ENCODE peak calls at places on chromosome 9, in five cellular contexts. R is HT1080, N is A172, G is NCI-H345, M is Right ventricle myocardium superior. K is an unnamed sample.

GRCh38 chr9:92943062-92943616 is 4.2 kb upstream of the FGD3 start:
- DNase-seq in R (no peak), N (no peak), G (no peak), M (no peak), K (no peak)

GRCh38 chr9:38017149-38017884 is 51.7 kb downstream of the SHB start:
- DNase-seq in R (peak; percentile 90), N (peak; percentile 95), G (no peak), M (peak; percentile 77), K (peak; percentile 54)

GRCh38 chr9:93364734-93365426 is 86.6 kb upstream of the FAM120A start:
- DNase-seq in R (no peak), N (no peak), G (no peak), M (no peak), K (no peak)

GRCh38 chr9:116154976-116155699 is 1.5 kb downstream of the PAPPA start:
- DNase-seq in R (peak; percentile 66), N (no peak), G (no peak), M (no peak), K (no peak)

GRCh38 chr9:33189331-33189731 is 22.2 kb upstream of the B4GALT1 start:
- DNase-seq in R (no peak), N (no peak), G (peak; percentile 9), M (no peak), K (no peak)

GRCh38 chr9:97534961-97535594 is 33.6 kb downstream of the TMOD1 start:
- DNase-seq in R (no peak), N (no peak), G (no peak), M (no peak), K (no peak)

GRCh38 chr9:75504721-75505120 is 385.8 kb upstream of the PCSK5 start:
- DNase-seq in R (no peak), N (no peak), G (no peak), M (no peak), K (peak; percentile 34)

GRCh38 chr9:95511952-95512750 is 4.6 kb downstream of the PTCH1 start:
- DNase-seq in R (peak; percentile 34), N (no peak), G (no peak), M (no peak), K (peak; percentile 19)

GRCh38 chr9:112786834-112787520 is 36.4 kb downstream of the SNX30 start:
- DNase-seq in R (no peak), N (no peak), G (no peak), M (no peak), K (no peak)

GRCh38 chr9:134229466-134230091 is 65.2 kb upstream of the RNU6ATAC start:
- DNase-seq in R (no peak), N (peak; percentile 50), G (no peak), M (no peak), K (no peak)

GRCh38 chr9:28453918-28454317 is 880.6 kb upstream of the C9orf72 start:
- DNase-seq in R (no peak), N (no peak), G (no peak), M (no peak), K (no peak)

GRCh38 chr9:94865599-94866456 is 139.3 kb downstream of the AOPEP start:
- DNase-seq in R (no peak), N (no peak), G (no peak), M (peak; percentile 58), K (no peak)

GRCh38 chr9:122477346-122477745 is 380 bp downstream of the OR1J1 start:
- DNase-seq in R (no peak), N (no peak), G (no peak), M (no peak), K (no peak)

GRCh38 chr9:134014946-134015345 is 10.3 kb upstream of the BRD3OS start:
- DNase-seq in R (no peak), N (no peak), G (no peak), M (no peak), K (no peak)

GRCh38 chr9:120892748-120893584 is 16.0 kb upstream of the PHF19 start:
- DNase-seq in R (peak; percentile 98), N (peak; percentile 95), G (no peak), M (no peak), K (peak; percentile 71)

GRCh38 chr9:122445155-122445749 is 32.5 kb downstream of the OR1J1 start:
- DNase-seq in R (peak; percentile 7), N (no peak), G (no peak), M (no peak), K (no peak)

GRCh38 chr9:95981741-95982390 is 106.4 kb downstream of the ERCC6L2 start:
- DNase-seq in R (peak; percentile 35), N (no peak), G (peak; percentile 11), M (no peak), K (no peak)

GRCh38 chr9:136754626-136755284 is 3.3 kb downstream of the LCN8 start:
- DNase-seq in R (no peak), N (no peak), G (no peak), M (no peak), K (no peak)

GRCh38 chr9:19994296-19994695 is 205.5 kb upstream of the SLC24A2 start:
- DNase-seq in R (peak; percentile 88), N (peak; percentile 89), G (peak; percentile 35), M (no peak), K (peak; percentile 68)

GRCh38 chr9:135081264-135081660 is 6.2 kb upstream of the OLFM1 start:
- DNase-seq in R (no peak), N (no peak), G (no peak), M (no peak), K (no peak)

GRCh38 chr9:135248111-135248510 is 160.6 kb downstream of the OLFM1 start:
- DNase-seq in R (no peak), N (no peak), G (no peak), M (peak; percentile 27), K (no peak)

GRCh38 chr9:126702501-126703329 is 89.0 kb downstream of the LMX1B start:
- DNase-seq in R (no peak), N (peak; percentile 49), G (no peak), M (no peak), K (peak; percentile 23)

GRCh38 chr9:114813717-114814418 is 8.0 kb upstream of the TNFSF15 start:
- DNase-seq in R (no peak), N (no peak), G (no peak), M (no peak), K (no peak)

GRCh38 chr9:109907810-109908458 is 127.9 kb downstream of the PALM2AKAP2 start:
- DNase-seq in R (no peak), N (no peak), G (no peak), M (no peak), K (no peak)

GRCh38 chr9:109114670-109115069 is 5.1 kb downstream of the TMEM245 start:
- DNase-seq in R (no peak), N (peak; percentile 15), G (no peak), M (no peak), K (peak; percentile 79)

GRCh38 chr9:79408617-79409016 is 163.1 kb upstream of the TLE4 start:
- DNase-seq in R (peak; percentile 10), N (peak; percentile 53), G (no peak), M (no peak), K (no peak)

GRCh38 chr9:93256878-93257807 is 73.2 kb downstream of the WNK2 start:
- DNase-seq in R (no peak), N (no peak), G (no peak), M (peak; percentile 13), K (no peak)

GRCh38 chr9:103037508-103038477 is 42.7 kb downstream of the CYLC2 start:
- DNase-seq in R (peak; percentile 87), N (peak; percentile 60), G (no peak), M (no peak), K (peak; percentile 82)

GRCh38 chr9:124950050-124950718 is 9.3 kb upstream of the GOLGA1 start:
- DNase-seq in R (no peak), N (no peak), G (no peak), M (no peak), K (no peak)

GRCh38 chr9:121735792-121736130 is 84.3 kb downstream of the DAB2IP start:
- DNase-seq in R (no peak), N (no peak), G (no peak), M (no peak), K (no peak)

GRCh38 chr9:26537211-26537610 is 355.4 kb downstream of the CAAP1 start:
- DNase-seq in R (peak; percentile 31), N (no peak), G (no peak), M (no peak), K (no peak)

GRCh38 chr9:19976226-19976625 is 187.4 kb upstream of the SLC24A2 start:
- DNase-seq in R (peak; percentile 80), N (peak; percentile 18), G (no peak), M (no peak), K (no peak)

GRCh38 chr9:121926417-121926816 is 166.7 kb downstream of the TTLL11 start:
- DNase-seq in R (no peak), N (no peak), G (no peak), M (no peak), K (no peak)